ENCODE peak calls at places on chromosomes 3 and 15, in seven cellular contexts. C is mucosa of descending colon, F is GM12878, A is Peyer's patch, P is IMR-90, I is left ventricle myocardium inferior, N is A549. R is an unnamed sample. For H3K4me1, the result is how much of the 10 kb centered on the place peaks cover.

GRCh38 chr3:195246608-195247007 is 24.4 kb downstream of the XXYLT1 start:
- DNase-seq in I (no peak), F (no peak), P (no peak), C (no peak), A (no peak), N (no peak), R (no peak)

GRCh38 chr15:82810863-82811421 is 1.5 kb downstream of the WHAMM start:
- DNase-seq in A (no peak), N (no peak), F (peak), C (peak), P (no peak), I (no peak), R (no peak)

GRCh38 chr15:38736686-38737085 is 172.1 kb upstream of the RASGRP1 start:
- DNase-seq in A (no peak), F (no peak), I (no peak), N (no peak), C (no peak), P (no peak), R (no peak)

GRCh38 chr3:178971614-178972013 is 100.0 kb downstream of the ZMAT3 start:
- DNase-seq in A (no peak), N (no peak), P (peak), C (no peak), I (no peak), F (no peak), R (no peak)

GRCh38 chr15:43911235-43911661 is 84.4 kb downstream of the WDR76 start:
- DNase-seq in F (no peak), P (peak), C (no peak), A (no peak), N (peak), I (peak), R (no peak)

GRCh38 chr3:159884661-159885402 is 103.8 kb upstream of the IL12A start:
- DNase-seq in N (peak), I (no peak), C (peak), P (peak), F (no peak), A (no peak), R (no peak)

GRCh38 chr3:10941972-10942371 is 50.6 kb upstream of the SLC6A1 start:
- DNase-seq in F (no peak), A (peak), N (no peak), C (no peak), P (no peak), I (no peak), R (no peak)

GRCh38 chr3:127373701-127374625 is 86.1 kb upstream of the PRR20G start:
- DNase-seq in C (peak), P (no peak), A (peak), F (no peak), I (peak), N (no peak), R (no peak)

GRCh38 chr3:77835916-77836315 is 796.0 kb downstream of the ROBO2 start:
- DNase-seq in C (no peak), I (no peak), N (no peak), P (peak), A (no peak), F (no peak), R (no peak)

GRCh38 chr15:77869021-77869895 is 208.3 kb downstream of the TBC1D2B start:
- DNase-seq in P (no peak), A (peak), C (no peak), I (peak), N (no peak), F (no peak), R (no peak)

GRCh38 chr15:101027273-101027901 is 108.2 kb downstream of the LRRK1 start:
- DNase-seq in I (no peak), A (no peak), C (no peak), N (no peak), P (no peak), F (no peak), R (peak)

GRCh38 chr3:61663728-61664492 is 102.5 kb downstream of the PTPRG start:
- DNase-seq in N (peak), F (no peak), C (no peak), I (no peak), P (peak), A (no peak), R (no peak)

GRCh38 chr3:98404010-98404409 is 13.5 kb downstream of the OR5K3 start:
- DNase-seq in N (no peak), C (no peak), P (no peak), F (no peak), A (no peak), I (no peak), R (no peak)

GRCh38 chr15:42494998-42495360 is 455 bp upstream of the SNAP23 start:
- DNase-seq in N (peak), A (no peak), I (no peak), C (peak), F (no peak), P (peak), R (peak)

GRCh38 chr3:182385356-182385755 is 407.9 kb upstream of the ATP11B start:
- DNase-seq in C (no peak), A (no peak), P (no peak), I (no peak), F (no peak), N (no peak), R (no peak)

GRCh38 chr15:101024111-101024695 is 105.0 kb downstream of the LRRK1 start:
- DNase-seq in A (no peak), I (peak), C (no peak), N (no peak), P (peak), F (no peak), R (peak)

GRCh38 chr15:85543741-85544155 is 163.3 kb downstream of the AKAP13 start:
- DNase-seq in N (no peak), P (no peak), I (peak), A (peak), C (peak), F (no peak), R (peak)

GRCh38 chr15:85542895-85543331 is 162.5 kb downstream of the AKAP13 start:
- DNase-seq in A (no peak), N (no peak), C (peak), F (no peak), I (no peak), P (peak), R (no peak)

GRCh38 chr15:85545185-85545584 is 164.8 kb downstream of the AKAP13 start:
- DNase-seq in N (no peak), I (no peak), P (peak), F (no peak), C (no peak), A (no peak), R (no peak)

GRCh38 chr15:85542488-85542887 is 162.1 kb downstream of the AKAP13 start:
- DNase-seq in P (no peak), F (no peak), C (no peak), A (no peak), I (no peak), N (no peak), R (no peak)

DNA sequence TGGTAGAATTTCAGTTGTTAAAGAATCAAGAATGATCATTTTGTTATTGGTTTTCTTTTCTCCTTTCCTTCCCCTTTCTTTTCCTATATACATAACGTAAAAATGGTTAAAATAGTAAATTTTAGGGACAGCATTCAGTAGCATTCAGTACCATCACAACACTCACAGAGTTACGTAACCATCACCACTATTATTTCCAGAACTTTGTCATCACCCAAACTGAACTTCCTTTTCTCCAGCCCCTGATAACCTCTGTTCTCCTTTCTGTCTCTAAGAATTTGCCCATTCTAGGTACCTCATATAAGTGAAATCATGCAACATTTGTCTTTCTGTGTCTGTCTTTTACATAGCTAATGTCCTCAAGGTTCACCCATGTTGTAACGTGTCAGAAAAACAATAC is 165.4 kb downstream of the AKAP13 start:
- DNase-seq in I (no peak), P (no peak), A (no peak), F (no peak), C (no peak), N (no peak), R (no peak)
- H3K4me1 ChIP-seq in I (half or more), P (under half), A (under half), F (under half), C (under half), N (under half), R (under half)

DNA sequence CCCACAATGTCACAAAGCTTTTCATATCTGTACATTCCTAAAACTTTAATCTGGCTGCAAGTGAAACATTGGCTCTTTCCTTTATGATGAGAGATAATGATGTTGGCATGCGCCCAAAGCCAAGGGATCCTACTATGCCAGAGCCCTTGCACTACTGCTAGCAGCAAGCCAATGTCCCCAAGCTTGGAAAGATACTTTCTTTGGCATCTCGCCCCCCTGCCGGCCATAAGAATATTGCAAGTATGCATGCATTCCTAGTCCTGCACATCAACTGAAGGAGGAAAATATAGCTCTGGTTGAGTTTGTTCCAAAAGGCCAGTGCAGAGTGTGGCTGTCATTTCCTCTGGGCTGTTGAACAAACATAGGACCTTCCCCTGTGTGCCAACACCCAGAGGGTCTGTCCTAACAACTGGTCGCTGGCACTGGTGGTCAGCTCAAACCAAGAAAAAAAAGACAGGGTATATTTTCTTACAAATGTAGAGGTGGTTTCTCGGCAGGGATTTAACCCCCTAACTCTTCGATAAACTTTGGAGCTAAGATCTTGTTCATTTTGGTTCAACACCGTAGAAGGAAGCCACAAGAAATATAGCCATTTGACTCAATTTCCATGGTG is 120.9 kb upstream of the ZBED2 start:
- DNase-seq in A (no peak), F (no peak), C (peak), N (peak), I (peak), P (peak), R (peak)
- TF ChIP-seq CTCF in A (no peak), F (peak), C (peak), N (peak), I (peak), P (peak), R (peak)

DNA sequence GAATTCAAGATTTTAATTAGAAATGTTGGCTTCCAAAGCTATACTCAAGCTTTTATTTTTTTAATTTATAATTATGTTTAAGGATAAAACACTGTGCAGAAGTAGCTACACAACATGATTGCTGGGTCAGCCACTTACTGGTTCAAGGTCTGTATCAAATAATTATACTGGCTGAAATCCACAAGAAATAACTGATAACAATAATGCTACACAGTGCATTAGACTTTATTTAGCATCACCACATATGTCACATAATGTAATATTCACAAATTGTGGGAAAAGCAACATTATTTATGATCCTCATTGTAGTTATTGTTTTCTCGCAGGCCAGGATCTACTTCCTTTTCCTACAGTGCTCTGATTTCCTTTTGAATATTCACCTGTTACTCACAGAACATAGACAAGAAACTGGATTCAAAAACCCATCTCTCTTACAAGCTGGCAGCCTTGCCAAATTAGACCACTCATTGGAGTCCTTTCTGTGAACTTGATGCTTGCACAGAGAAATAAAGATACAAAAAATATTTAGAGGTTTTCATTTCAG is 161.7 kb downstream of the MECOM start:
- DNase-seq in C (no peak), N (no peak), P (no peak), F (no peak), I (no peak), A (no peak), R (no peak)
- H3K4me1 ChIP-seq in C (under half), N (under half), P (under half), F (under half), I (under half), A (under half), R (under half)

DNA sequence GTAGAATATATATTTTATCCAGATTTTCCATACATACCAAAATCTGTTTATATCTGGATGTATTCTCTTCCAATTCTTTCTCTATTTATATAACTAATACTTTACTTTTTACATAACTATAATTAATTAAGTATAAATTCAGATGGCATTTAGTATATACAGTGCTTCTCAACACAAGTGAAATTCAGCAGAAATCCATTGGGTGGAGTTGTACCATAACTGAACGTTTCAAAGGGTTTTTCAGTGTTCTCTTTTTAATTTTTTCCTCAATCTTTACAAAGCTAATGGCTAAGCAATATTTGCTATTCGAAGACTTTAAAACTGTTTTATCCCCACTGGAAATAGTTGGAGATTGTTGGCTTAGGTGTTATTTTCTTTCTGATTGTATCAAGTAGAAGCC is 13.9 kb upstream of the ZBBX start:
- DNase-seq in A (no peak), P (no peak), I (no peak), N (no peak), C (no peak), F (no peak), R (no peak)
- TF ChIP-seq CTCF in A (no peak), P (no peak), I (no peak), N (no peak), C (no peak), F (no peak), R (no peak)

GRCh38 chr3:73616056-73616455 is 8.7 kb downstream of the PDZRN3 start:
- DNase-seq in C (no peak), P (no peak), I (no peak), N (no peak), A (no peak), F (no peak), R (no peak)

GRCh38 chr3:73614385-73614784 is 10.4 kb downstream of the PDZRN3 start:
- DNase-seq in C (no peak), P (peak), F (no peak), A (no peak), I (no peak), N (no peak), R (no peak)

GRCh38 chr3:73621388-73621787 is 3.4 kb downstream of the PDZRN3 start:
- DNase-seq in C (peak), F (no peak), P (no peak), I (peak), A (no peak), N (no peak), R (no peak)

GRCh38 chr3:73622135-73622534 is 2.6 kb downstream of the PDZRN3 start:
- DNase-seq in P (peak), C (peak), F (no peak), N (no peak), A (peak), I (peak), R (no peak)

DNA sequence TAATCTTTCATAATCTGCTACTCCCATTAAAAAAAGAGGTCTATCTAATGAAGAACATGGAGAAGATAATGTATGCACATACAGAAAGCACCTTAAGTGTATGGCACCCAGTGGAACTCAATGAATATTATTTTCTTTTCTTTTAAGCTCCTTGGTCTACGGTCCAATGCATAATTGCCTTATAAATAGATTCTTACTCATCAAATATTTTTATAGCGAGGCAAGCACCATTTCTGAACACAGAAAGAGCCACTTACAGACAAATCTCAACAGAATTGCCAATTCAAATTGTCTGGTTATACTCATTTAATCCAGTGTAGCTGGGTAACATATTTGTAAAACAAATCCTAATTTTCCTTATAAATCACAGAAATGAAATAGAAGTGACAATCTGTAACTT is 6.3 kb downstream of the PDZRN3 start:
- DNase-seq in I (no peak), F (no peak), P (peak), N (no peak), A (no peak), C (no peak), R (no peak)
- H3K4me1 ChIP-seq in I (half or more), F (under half), P (under half), N (under half), A (under half), C (under half), R (under half)

DNA sequence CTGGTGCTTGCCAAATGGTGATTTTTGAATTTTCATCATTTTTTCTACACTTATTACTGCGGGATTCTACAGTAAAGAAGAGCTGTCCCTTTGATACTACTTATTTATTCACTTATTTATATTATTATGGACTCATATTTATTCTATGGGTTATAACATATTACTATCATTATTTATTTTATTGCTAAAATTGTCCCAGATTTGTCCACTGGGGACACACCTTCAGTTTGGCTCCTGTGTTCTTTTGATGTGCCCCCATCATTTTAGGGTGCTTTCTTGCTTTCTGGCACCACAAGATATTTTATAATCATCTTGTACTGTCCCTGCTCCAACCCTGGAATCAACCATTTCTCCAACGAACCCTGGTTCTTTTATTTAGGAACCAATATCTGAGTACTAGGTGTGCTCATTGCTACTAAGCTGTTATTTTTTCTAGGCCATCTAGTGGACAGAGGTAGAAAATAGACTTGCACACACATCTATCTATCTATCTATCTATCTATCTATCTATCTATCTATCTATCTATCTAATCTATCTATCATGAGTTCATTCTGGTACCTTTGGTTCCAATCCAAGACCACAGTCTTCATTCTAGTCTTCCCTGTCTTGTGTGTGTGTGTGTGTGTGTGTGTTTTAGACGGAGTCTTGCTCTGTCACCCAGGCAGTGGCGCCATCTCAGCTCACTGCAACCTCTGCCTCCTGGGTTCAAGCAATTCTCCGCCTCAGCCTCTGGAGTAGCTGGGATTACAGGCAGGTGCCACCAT is 16.0 kb downstream of the SLC22A14 start:
- DNase-seq in A (no peak), F (peak), I (no peak), P (peak), N (peak), C (no peak), R (no peak)
- TF ChIP-seq CTCF in A (no peak), F (peak), I (no peak), P (peak), N (peak), C (no peak), R (no peak)

R was measured in lung.